ENCODE peak calls at places on chromosome 21, in six cellular contexts. N is mammary epithelial cell, C is fibroblast of lung, H is hepatocyte, P is GM23248, Y is IMR-90. F is an unnamed sample.

GRCh38 chr21:32790626-32791025 is 19.1 kb upstream of the PAXBP1 start:
- DNase-seq in N (no peak), C (no peak), H (no peak), P (no peak), Y (no peak), F (no peak)

GRCh38 chr21:27372381-27372780 is 405.5 kb upstream of the ADAMTS5 start:
- DNase-seq in N (no peak), C (no peak), H (no peak), P (no peak), Y (no peak), F (no peak)

GRCh38 chr21:29332461-29333354 is 34.0 kb downstream of the BACH1 start:
- DNase-seq in N (peak; percentile 34), C (peak; percentile 71), H (no peak), P (peak; percentile 75), Y (peak; percentile 77), F (peak; percentile 51)

GRCh38 chr21:28334407-28334806 is 658.3 kb downstream of the LTN1 start:
- DNase-seq in N (peak; percentile 57), C (no peak), H (no peak), P (no peak), Y (no peak), F (no peak)

GRCh38 chr21:32348604-32349332 is 44.0 kb downstream of the URB1 start:
- DNase-seq in N (no peak), C (no peak), H (no peak), P (no peak), Y (no peak), F (no peak)

GRCh38 chr21:26686278-26686677 is 113.2 kb upstream of the CYYR1 start:
- DNase-seq in N (peak; percentile 48), C (peak; percentile 21), H (no peak), P (peak; percentile 37), Y (peak; percentile 44), F (no peak)

GRCh38 chr21:39715804-39716397 is 29.1 kb upstream of the IGSF5 start:
- DNase-seq in N (peak; percentile 16), C (peak; percentile 50), H (peak; percentile 73), P (peak; percentile 59), Y (peak; percentile 32), F (no peak)

GRCh38 chr21:30779269-30779668 is 24.0 kb upstream of the KRTAP21-1 start:
- DNase-seq in N (no peak), C (no peak), H (no peak), P (no peak), Y (no peak), F (no peak)

GRCh38 chr21:29416268-29416667 is 117.5 kb downstream of the BACH1 start:
- DNase-seq in N (peak; percentile 17), C (no peak), H (no peak), P (peak; percentile 20), Y (no peak), F (no peak)

GRCh38 chr21:36909423-36909822 is 57.0 kb downstream of the HLCS start:
- DNase-seq in N (no peak), C (peak; percentile 12), H (no peak), P (peak; percentile 18), Y (peak; percentile 38), F (no peak)

GRCh38 chr21:27206368-27206982 is 239.6 kb upstream of the ADAMTS5 start:
- DNase-seq in N (no peak), C (no peak), H (no peak), P (peak; percentile 32), Y (peak; percentile 18), F (no peak)

GRCh38 chr21:33018707-33019455 is 6.9 kb upstream of the OLIG2 start:
- DNase-seq in N (no peak), C (no peak), H (no peak), P (no peak), Y (no peak), F (peak; percentile 73)

GRCh38 chr21:41217656-41218380 is 49.9 kb downstream of the BACE2 start:
- DNase-seq in N (peak; percentile 67), C (peak; percentile 51), H (peak; percentile 66), P (peak; percentile 50), Y (peak; percentile 74), F (peak; percentile 81)

GRCh38 chr21:31566611-31567010 is 92.9 kb upstream of the SOD1 start:
- DNase-seq in N (no peak), C (no peak), H (no peak), P (no peak), Y (no peak), F (peak; percentile 51)

GRCh38 chr21:32483293-32483595 is 70.7 kb downstream of the EVA1C start:
- DNase-seq in N (no peak), C (no peak), H (no peak), P (no peak), Y (no peak), F (no peak)

GRCh38 chr21:41228006-41228370 is 60.0 kb downstream of the BACE2 start:
- DNase-seq in N (no peak), C (no peak), H (peak; percentile 76), P (no peak), Y (peak; percentile 53), F (no peak)

GRCh38 chr21:16838330-16838729 is 674.5 kb upstream of the CXADR start:
- DNase-seq in N (no peak), C (peak; percentile 52), H (no peak), P (no peak), Y (no peak), F (no peak)

GRCh38 chr21:32886339-32886738 is 114.8 kb upstream of the PAXBP1 start:
- DNase-seq in N (no peak), C (no peak), H (no peak), P (no peak), Y (no peak), F (no peak)

GRCh38 chr21:18760247-18760646 is 356.7 kb upstream of the TMPRSS15 start:
- DNase-seq in N (no peak), C (no peak), H (no peak), P (no peak), Y (no peak), F (no peak)

DNA sequence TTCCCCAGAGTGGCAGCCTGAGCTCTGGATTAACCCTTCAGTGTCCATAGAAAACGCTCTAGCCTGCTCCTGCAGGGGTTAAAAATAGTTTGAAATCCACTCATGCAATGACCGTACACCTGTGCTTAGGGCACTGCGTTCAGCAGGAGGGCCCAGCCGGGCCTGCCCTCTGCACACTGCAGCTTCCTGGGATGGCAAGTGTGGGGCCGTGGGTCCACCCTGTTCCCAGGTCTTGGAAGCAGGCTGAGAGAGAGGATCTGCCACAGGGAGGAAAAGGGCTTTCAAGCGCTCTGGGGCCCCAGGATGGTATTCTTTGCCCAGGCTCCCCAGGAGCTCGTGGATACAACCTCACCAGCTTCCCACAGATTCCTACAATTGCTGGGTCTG is 1.5 kb upstream of the S100B start:
- DNase-seq in N (no peak), C (no peak), H (no peak), P (no peak), Y (no peak), F (no peak)
- H3K4me3 ChIP-seq in N (no peak overlapping the region), C (no peak overlapping the region), H (no peak overlapping the region), P (no peak overlapping the region), Y (no peak overlapping the region), F (no peak overlapping the region)

GRCh38 chr21:25664462-25665070 is 25.5 kb downstream of the JAM2 start:
- DNase-seq in N (no peak), C (no peak), H (no peak), P (no peak), Y (no peak), F (no peak)
- H3K4me2 ChIP-seq in N (no peak overlapping the region), C (no peak overlapping the region), H (no peak overlapping the region), P (no peak overlapping the region), Y (no peak overlapping the region), F (no peak overlapping the region)

GRCh38 chr21:15731243-15731613 is 1.4 kb downstream of the USP25 start:
- DNase-seq in N (peak; percentile 51), C (peak; percentile 30), H (no peak), P (peak; percentile 32), Y (no peak), F (no peak)

GRCh38 chr21:15730484-15731242 is 881 bp downstream of the USP25 start:
- DNase-seq in N (peak; percentile 19), C (peak; percentile 16), H (peak; percentile 12), P (peak; percentile 12), Y (no peak), F (peak; percentile 68)

GRCh38 chr21:15732290-15732995 is 2.7 kb downstream of the USP25 start:
- DNase-seq in N (peak; percentile 40), C (peak; percentile 65), H (peak; percentile 46), P (peak; percentile 24), Y (peak; percentile 51), F (no peak)

GRCh38 chr21:15732996-15733329 is 3.2 kb downstream of the USP25 start:
- DNase-seq in N (no peak), C (no peak), H (no peak), P (no peak), Y (no peak), F (no peak)

GRCh38 chr21:15735409-15735808 is 5.6 kb downstream of the USP25 start:
- DNase-seq in N (no peak), C (no peak), H (no peak), P (no peak), Y (no peak), F (no peak)
- H3K4me3 ChIP-seq in N (no peak overlapping the region), C (no peak overlapping the region), H (no peak overlapping the region), P (no peak overlapping the region), Y (no peak overlapping the region), F (no peak overlapping the region)

GRCh38 chr21:42559326-42559725 is 45.7 kb downstream of the SLC37A1 start:
- DNase-seq in N (no peak), C (no peak), H (no peak), P (no peak), Y (no peak), F (no peak)
- H3K4me2 ChIP-seq in N (no peak overlapping the region), C (no peak overlapping the region), H (no peak overlapping the region), P (no peak overlapping the region), Y (no peak overlapping the region), F (no peak overlapping the region)

GRCh38 chr21:44454747-44455523 is at the start of gene LRRC3:
- DNase-seq in N (peak; percentile 65), C (peak; percentile 75), H (peak; percentile 99), P (peak; percentile 83), Y (peak; percentile 30), F (peak; percentile 95)
- H3K4me3 ChIP-seq in N (peak within 1 kb of the TSS; percentile 56), C (no peak within 1 kb of the TSS), H (peak within 1 kb of the TSS; percentile 95), P (peak within 1 kb of the TSS; percentile 73), Y (peak within 1 kb of the TSS; percentile 22), F (peak within 1 kb of the TSS; percentile 62)

DNA sequence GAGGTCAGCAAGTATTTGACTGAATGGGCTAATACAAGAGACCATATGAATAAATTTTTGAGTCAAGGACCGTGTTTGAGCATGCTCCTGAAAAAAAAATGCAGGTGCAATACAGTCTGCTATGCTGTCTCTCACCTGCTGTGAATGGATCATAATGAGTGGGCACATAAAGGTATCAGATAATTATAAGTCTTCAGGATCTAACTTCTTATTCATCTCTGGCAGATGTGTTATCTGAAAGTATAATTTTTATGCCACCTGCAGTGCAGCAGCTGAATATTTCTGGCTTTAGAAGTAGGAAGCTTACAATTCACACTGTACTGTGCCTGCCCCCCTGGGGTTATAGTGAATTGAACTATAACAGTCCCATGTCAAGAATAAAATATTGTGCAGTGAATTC is 333.3 kb downstream of the MRPL39 start:
- DNase-seq in N (no peak), C (no peak), H (no peak), P (no peak), Y (no peak), F (no peak)
- H3K4me2 ChIP-seq in N (no peak overlapping the region), C (no peak overlapping the region), H (no peak overlapping the region), P (no peak overlapping the region), Y (no peak overlapping the region), F (no peak overlapping the region)